ENCODE peak calls at places on chromosomes 1 and 21, in five cellular contexts. One of them, this sample, is unnamed.

GRCh38 chr1:95116666-95117206 is 419 bp upstream of the TLCD4 start:
- DNase-seq in uterus: peak
- DNase-seq in colonic mucosa: peak
- DNase-seq in NT2/D1: peak
- DNase-seq in AG04449: no peak
- DNase-seq in this sample: peak

GRCh38 chr1:53579221-53580008 is 120.2 kb downstream of the DMRTB1 start:
- DNase-seq in uterus: no peak
- DNase-seq in colonic mucosa: no peak
- DNase-seq in NT2/D1: no peak
- DNase-seq in AG04449: no peak
- DNase-seq in this sample: no peak

GRCh38 chr1:182101415-182102041 is 40.0 kb upstream of the ZNF648 start:
- DNase-seq in uterus: no peak
- DNase-seq in colonic mucosa: peak
- DNase-seq in NT2/D1: peak
- DNase-seq in AG04449: no peak
- DNase-seq in this sample: no peak

GRCh38 chr1:219858980-219859379 is 69.4 kb downstream of the SLC30A10 start:
- DNase-seq in uterus: no peak
- DNase-seq in colonic mucosa: peak
- DNase-seq in NT2/D1: no peak
- DNase-seq in AG04449: no peak
- DNase-seq in this sample: no peak

GRCh38 chr1:111251570-111251969 is 24.1 kb downstream of the CHI3L2 start:
- DNase-seq in uterus: no peak
- DNase-seq in colonic mucosa: no peak
- DNase-seq in NT2/D1: no peak
- DNase-seq in AG04449: no peak
- DNase-seq in this sample: no peak

GRCh38 chr1:160101037-160101716 is 2.8 kb upstream of the IGSF8 start:
- DNase-seq in uterus: peak
- DNase-seq in colonic mucosa: peak
- DNase-seq in NT2/D1: peak
- DNase-seq in AG04449: no peak
- DNase-seq in this sample: peak

GRCh38 chr1:248810000-248810726 is 15.6 kb downstream of the SH3BP5L start:
- DNase-seq in uterus: no peak
- DNase-seq in colonic mucosa: no peak
- DNase-seq in NT2/D1: no peak
- DNase-seq in AG04449: no peak
- DNase-seq in this sample: peak

GRCh38 chr21:42650033-42650370 is 3.4 kb upstream of the PDE9A start:
- DNase-seq in uterus: no peak
- DNase-seq in colonic mucosa: no peak
- DNase-seq in NT2/D1: no peak
- DNase-seq in AG04449: no peak
- DNase-seq in this sample: no peak

GRCh38 chr21:28781602-28782274 is 210.9 kb downstream of the LTN1 start:
- DNase-seq in uterus: no peak
- DNase-seq in colonic mucosa: no peak
- DNase-seq in NT2/D1: no peak
- DNase-seq in AG04449: no peak
- DNase-seq in this sample: no peak

GRCh38 chr1:11691302-11691914 is at the start of gene DRAXIN:
- DNase-seq in uterus: no peak
- DNase-seq in colonic mucosa: no peak
- DNase-seq in NT2/D1: no peak
- DNase-seq in AG04449: no peak
- DNase-seq in this sample: no peak

GRCh38 chr1:114828251-114828650 is 26.4 kb upstream of the SYCP1 start:
- DNase-seq in uterus: no peak
- DNase-seq in colonic mucosa: no peak
- DNase-seq in NT2/D1: peak
- DNase-seq in AG04449: no peak
- DNase-seq in this sample: no peak

GRCh38 chr1:244160455-244161020 is 109.5 kb downstream of the ZBTB18 start:
- DNase-seq in uterus: no peak
- DNase-seq in colonic mucosa: no peak
- DNase-seq in NT2/D1: no peak
- DNase-seq in AG04449: no peak
- DNase-seq in this sample: peak

GRCh38 chr1:112714313-112715263 is 544 bp downstream of the PPM1J start:
- DNase-seq in uterus: no peak
- DNase-seq in colonic mucosa: peak
- DNase-seq in NT2/D1: no peak
- DNase-seq in AG04449: no peak
- DNase-seq in this sample: peak

GRCh38 chr1:3539707-3540425 is 71.4 kb downstream of the MEGF6 start:
- DNase-seq in uterus: peak
- DNase-seq in colonic mucosa: no peak
- DNase-seq in NT2/D1: no peak
- DNase-seq in AG04449: no peak
- DNase-seq in this sample: no peak

GRCh38 chr1:58402444-58402843 is 144.1 kb downstream of the OMA1 start:
- DNase-seq in uterus: no peak
- DNase-seq in colonic mucosa: no peak
- DNase-seq in NT2/D1: no peak
- DNase-seq in AG04449: no peak
- DNase-seq in this sample: no peak

GRCh38 chr1:92739669-92740524 is 45.0 kb downstream of the EVI5 start:
- DNase-seq in uterus: no peak
- DNase-seq in colonic mucosa: no peak
- DNase-seq in NT2/D1: no peak
- DNase-seq in AG04449: no peak
- DNase-seq in this sample: no peak

GRCh38 chr1:226425431-226426031 is 17.6 kb upstream of the PARP1 start:
- DNase-seq in uterus: no peak
- DNase-seq in colonic mucosa: no peak
- DNase-seq in NT2/D1: no peak
- DNase-seq in AG04449: no peak
- DNase-seq in this sample: no peak

GRCh38 chr1:1081311-1082238 is 7.5 kb upstream of the RNF223 start:
- DNase-seq in uterus: no peak
- DNase-seq in colonic mucosa: no peak
- DNase-seq in NT2/D1: no peak
- DNase-seq in AG04449: no peak
- DNase-seq in this sample: no peak

GRCh38 chr1:33762099-33762830 is 101.6 kb upstream of the HMGB4 start:
- DNase-seq in uterus: no peak
- DNase-seq in colonic mucosa: no peak
- DNase-seq in NT2/D1: no peak
- DNase-seq in AG04449: peak
- DNase-seq in this sample: no peak

GRCh38 chr1:11806307-11806936 is 431 bp downstream of the CLCN6 start:
- DNase-seq in uterus: no peak
- DNase-seq in colonic mucosa: peak
- DNase-seq in NT2/D1: no peak
- DNase-seq in AG04449: no peak
- DNase-seq in this sample: no peak

GRCh38 chr1:108570128-108570527 is 10.2 kb downstream of the EEIG2 start:
- DNase-seq in uterus: no peak
- DNase-seq in colonic mucosa: no peak
- DNase-seq in NT2/D1: peak
- DNase-seq in AG04449: no peak
- DNase-seq in this sample: no peak

GRCh38 chr1:84726593-84727275 is 36.5 kb upstream of the SSX2IP start:
- DNase-seq in uterus: no peak
- DNase-seq in colonic mucosa: no peak
- DNase-seq in NT2/D1: no peak
- DNase-seq in AG04449: no peak
- DNase-seq in this sample: no peak

GRCh38 chr1:18012686-18013085 is 94.9 kb upstream of the IGSF21 start:
- DNase-seq in uterus: no peak
- DNase-seq in colonic mucosa: no peak
- DNase-seq in NT2/D1: no peak
- DNase-seq in AG04449: no peak
- DNase-seq in this sample: no peak

GRCh38 chr21:16633851-16634521 is 878.9 kb upstream of the CXADR start:
- DNase-seq in uterus: peak
- DNase-seq in colonic mucosa: no peak
- DNase-seq in NT2/D1: no peak
- DNase-seq in AG04449: no peak
- DNase-seq in this sample: no peak

GRCh38 chr1:31926252-31926651 is 11.9 kb downstream of the PTP4A2 start:
- DNase-seq in uterus: no peak
- DNase-seq in colonic mucosa: no peak
- DNase-seq in NT2/D1: no peak
- DNase-seq in AG04449: no peak
- DNase-seq in this sample: no peak

GRCh38 chr1:31927661-31927980 is 10.5 kb downstream of the PTP4A2 start:
- DNase-seq in uterus: no peak
- DNase-seq in colonic mucosa: no peak
- DNase-seq in NT2/D1: no peak
- DNase-seq in AG04449: no peak
- DNase-seq in this sample: no peak

GRCh38 chr1:31923905-31924304 is 14.3 kb downstream of the PTP4A2 start:
- DNase-seq in uterus: no peak
- DNase-seq in colonic mucosa: no peak
- DNase-seq in NT2/D1: no peak
- DNase-seq in AG04449: no peak
- DNase-seq in this sample: no peak

GRCh38 chr1:31926846-31927660 is 11.1 kb downstream of the PTP4A2 start:
- DNase-seq in uterus: no peak
- DNase-seq in colonic mucosa: no peak
- DNase-seq in NT2/D1: no peak
- DNase-seq in AG04449: no peak
- DNase-seq in this sample: no peak

GRCh38 chr1:31924839-31925238 is 13.3 kb downstream of the PTP4A2 start:
- DNase-seq in uterus: no peak
- DNase-seq in colonic mucosa: no peak
- DNase-seq in NT2/D1: no peak
- DNase-seq in AG04449: no peak
- DNase-seq in this sample: no peak
- H3K4me3 ChIP-seq in uterus: no peak
- H3K4me3 ChIP-seq in colonic mucosa: no peak
- H3K4me3 ChIP-seq in NT2/D1: no peak
- H3K4me3 ChIP-seq in AG04449: no peak
- H3K4me3 ChIP-seq in this sample: no peak

GRCh38 chr1:242147096-242147976 is 148.4 kb upstream of the MAP1LC3C start:
- DNase-seq in uterus: no peak
- DNase-seq in colonic mucosa: no peak
- DNase-seq in NT2/D1: peak
- DNase-seq in AG04449: no peak
- DNase-seq in this sample: peak
- H3K4me3 ChIP-seq in uterus: no peak
- H3K4me3 ChIP-seq in colonic mucosa: no peak
- H3K4me3 ChIP-seq in NT2/D1: no peak
- H3K4me3 ChIP-seq in AG04449: no peak
- H3K4me3 ChIP-seq in this sample: no peak

DNA sequence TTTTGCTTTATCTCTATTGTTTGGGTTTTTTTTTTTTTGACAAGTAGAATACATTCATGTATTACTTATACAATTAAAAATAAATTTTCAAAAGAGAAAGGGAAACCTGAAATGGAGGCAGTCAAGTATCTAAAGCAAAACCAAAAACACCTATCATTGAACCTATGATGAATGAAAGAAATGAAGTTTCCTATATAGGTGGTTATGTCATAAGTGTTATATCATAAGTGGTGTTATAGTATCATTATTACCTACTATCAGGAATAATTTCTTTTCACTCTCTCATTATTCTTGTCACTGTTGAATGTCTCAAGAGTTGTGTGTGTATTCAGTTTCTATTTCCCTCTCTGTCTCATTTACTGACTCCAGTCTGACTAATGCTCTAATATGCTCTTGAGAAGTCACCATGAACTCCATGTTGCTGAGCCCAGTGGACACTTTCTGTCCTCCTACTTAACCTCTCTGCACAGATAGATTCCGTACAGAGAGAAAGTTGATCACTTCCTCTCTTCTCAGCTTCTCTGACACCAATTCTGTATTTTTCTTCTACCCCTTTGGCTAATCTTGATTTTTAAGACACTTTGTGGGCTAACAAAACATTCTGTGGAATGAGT is 49.9 kb downstream of the RASAL2 start:
- DNase-seq in uterus: no peak
- DNase-seq in colonic mucosa: no peak
- DNase-seq in NT2/D1: no peak
- DNase-seq in AG04449: no peak
- DNase-seq in this sample: no peak
- H3K4me3 ChIP-seq in uterus: no peak
- H3K4me3 ChIP-seq in colonic mucosa: no peak
- H3K4me3 ChIP-seq in NT2/D1: no peak
- H3K4me3 ChIP-seq in AG04449: no peak
- H3K4me3 ChIP-seq in this sample: no peak

DNA sequence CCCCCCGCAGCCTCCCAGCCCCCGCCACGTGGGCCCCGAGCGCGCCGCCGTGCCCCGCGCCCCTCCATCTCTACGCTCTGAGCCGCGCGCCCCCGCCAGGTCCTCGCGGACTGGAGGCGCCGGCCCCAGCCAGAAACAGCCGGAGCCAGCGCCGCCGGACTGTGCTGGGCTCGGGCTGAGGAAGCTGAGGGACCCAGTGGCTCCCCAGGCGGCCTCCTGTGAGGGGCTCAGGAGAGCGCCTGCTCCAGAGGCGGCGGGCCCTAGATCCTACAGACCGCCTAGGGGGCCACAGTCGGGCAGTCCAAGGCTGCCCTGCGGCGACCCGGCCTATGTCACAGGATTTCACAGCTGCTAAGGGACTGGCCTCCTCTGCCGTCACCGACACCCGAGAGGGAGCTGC is 82.1 kb downstream of the NENF start:
- DNase-seq in uterus: no peak
- DNase-seq in colonic mucosa: no peak
- DNase-seq in NT2/D1: no peak
- DNase-seq in AG04449: no peak
- DNase-seq in this sample: no peak
- H3K4me3 ChIP-seq in uterus: no peak
- H3K4me3 ChIP-seq in colonic mucosa: peak
- H3K4me3 ChIP-seq in NT2/D1: no peak
- H3K4me3 ChIP-seq in AG04449: no peak
- H3K4me3 ChIP-seq in this sample: no peak

GRCh38 chr1:9084883-9085282 is 15.4 kb upstream of the SLC2A5 start:
- DNase-seq in uterus: no peak
- DNase-seq in colonic mucosa: no peak
- DNase-seq in NT2/D1: no peak
- DNase-seq in AG04449: no peak
- DNase-seq in this sample: no peak
- H3K4me3 ChIP-seq in uterus: no peak
- H3K4me3 ChIP-seq in colonic mucosa: no peak
- H3K4me3 ChIP-seq in NT2/D1: no peak
- H3K4me3 ChIP-seq in AG04449: no peak
- H3K4me3 ChIP-seq in this sample: no peak

GRCh38 chr21:43927591-43928229 is 62.7 kb downstream of the AGPAT3 start:
- DNase-seq in uterus: no peak
- DNase-seq in colonic mucosa: no peak
- DNase-seq in NT2/D1: no peak
- DNase-seq in AG04449: no peak
- DNase-seq in this sample: no peak
- H3K4me3 ChIP-seq in uterus: no peak
- H3K4me3 ChIP-seq in colonic mucosa: no peak
- H3K4me3 ChIP-seq in NT2/D1: no peak
- H3K4me3 ChIP-seq in AG04449: no peak
- H3K4me3 ChIP-seq in this sample: no peak

GRCh38 chr1:28592314-28593071 is 428 bp downstream of the RAB42 start:
- DNase-seq in uterus: no peak
- DNase-seq in colonic mucosa: peak
- DNase-seq in NT2/D1: no peak
- DNase-seq in AG04449: no peak
- DNase-seq in this sample: no peak
- H3K4me3 ChIP-seq in uterus: peak
- H3K4me3 ChIP-seq in colonic mucosa: peak
- H3K4me3 ChIP-seq in NT2/D1: peak
- H3K4me3 ChIP-seq in AG04449: peak
- H3K4me3 ChIP-seq in this sample: peak